ENCODE peak calls at places on chromosomes 5 and 9, in eight cellular contexts. O, S, F, M, G, V, T and Q are unnamed samples.

GRCh38 chr9:18472915-18473314 is 1.0 kb upstream of the ADAMTSL1 start:
- DNase-seq in O (no peak), S (no peak), F (peak), M (no peak), G (no peak), V (no peak), T (no peak), Q (no peak)

GRCh38 chr9:22954550-22954949 is 507.9 kb downstream of the DMRTA1 start:
- DNase-seq in O (no peak), S (no peak), F (no peak), M (no peak), G (no peak), V (no peak), T (no peak), Q (no peak)

GRCh38 chr5:81609810-81610375 is 141.0 kb downstream of the SSBP2 start:
- DNase-seq in O (no peak), S (no peak), F (peak), M (no peak), G (no peak), V (no peak), T (no peak), Q (no peak)

GRCh38 chr9:124983698-124984097 is 42.8 kb upstream of the GOLGA1 start:
- DNase-seq in O (no peak), S (no peak), F (no peak), M (no peak), G (no peak), V (no peak), T (no peak), Q (no peak)

GRCh38 chr5:78731884-78732283 is 83.3 kb upstream of the LHFPL2 start:
- DNase-seq in O (no peak), S (no peak), F (peak), M (no peak), G (no peak), V (no peak), T (no peak), Q (no peak)

GRCh38 chr5:108919591-108920326 is 172.1 kb downstream of the FER start:
- DNase-seq in O (no peak), S (no peak), F (no peak), M (no peak), G (no peak), V (peak), T (no peak), Q (peak)

GRCh38 chr5:171961117-171961516 is 45.3 kb downstream of the FBXW11 start:
- DNase-seq in O (no peak), S (no peak), F (no peak), M (no peak), G (peak), V (peak), T (no peak), Q (peak)

GRCh38 chr9:124267271-124267807 is 9.6 kb downstream of the NEK6 start:
- DNase-seq in O (peak), S (no peak), F (no peak), M (no peak), G (peak), V (no peak), T (no peak), Q (no peak)

GRCh38 chr5:32312682-32313523 is at the start of gene MTMR12:
- DNase-seq in O (peak), S (peak), F (peak), M (peak), G (peak), V (peak), T (peak), Q (peak)

GRCh38 chr9:132989414-132989996 is 11.0 kb downstream of the GFI1B start:
- DNase-seq in O (peak), S (no peak), F (no peak), M (no peak), G (no peak), V (no peak), T (no peak), Q (no peak)

GRCh38 chr5:168315416-168315990 is 24.1 kb downstream of the WWC1 start:
- DNase-seq in O (no peak), S (no peak), F (no peak), M (no peak), G (no peak), V (no peak), T (no peak), Q (no peak)

GRCh38 chr5:149680810-149681221 is 49.3 kb upstream of the PPARGC1B start:
- DNase-seq in O (no peak), S (no peak), F (no peak), M (no peak), G (peak), V (peak), T (no peak), Q (peak)

GRCh38 chr5:136686192-136686872 is 321.0 kb upstream of the TRPC7 start:
- DNase-seq in O (no peak), S (no peak), F (peak), M (no peak), G (no peak), V (no peak), T (peak), Q (no peak)

GRCh38 chr5:133848306-133848924 is 120.0 kb downstream of the C5orf15 start:
- DNase-seq in O (no peak), S (no peak), F (no peak), M (no peak), G (no peak), V (no peak), T (no peak), Q (no peak)

GRCh38 chr5:110852053-110852452 is 113.2 kb downstream of the SLC25A46 start:
- DNase-seq in O (no peak), S (no peak), F (no peak), M (no peak), G (no peak), V (no peak), T (no peak), Q (no peak)

GRCh38 chr9:87766697-87767096 is 40.8 kb downstream of the CTSL start:
- DNase-seq in O (no peak), S (no peak), F (peak), M (no peak), G (no peak), V (no peak), T (no peak), Q (no peak)

GRCh38 chr5:92944903-92945629 is 636.0 kb downstream of the NR2F1-AS1 start:
- DNase-seq in O (no peak), S (no peak), F (no peak), M (no peak), G (peak), V (no peak), T (no peak), Q (no peak)

GRCh38 chr5:43041669-43042175 is 1.6 kb upstream of the ANXA2R start:
- DNase-seq in O (no peak), S (peak), F (peak), M (peak), G (peak), V (no peak), T (peak), Q (no peak)

GRCh38 chr5:158267228-158267627 is 408.3 kb upstream of the CLINT1 start:
- DNase-seq in O (no peak), S (no peak), F (no peak), M (no peak), G (no peak), V (no peak), T (no peak), Q (no peak)

GRCh38 chr9:115291841-115292240 is 173.9 kb upstream of the TNC start:
- DNase-seq in O (no peak), S (no peak), F (peak), M (no peak), G (no peak), V (no peak), T (no peak), Q (no peak)

GRCh38 chr5:1438871-1439270 is 6.4 kb downstream of the SLC6A3 start:
- DNase-seq in O (no peak), S (no peak), F (no peak), M (no peak), G (no peak), V (no peak), T (no peak), Q (no peak)

GRCh38 chr5:123438902-123439301 is 15.7 kb upstream of the CEP120 start:
- DNase-seq in O (no peak), S (no peak), F (no peak), M (no peak), G (no peak), V (no peak), T (no peak), Q (no peak)

GRCh38 chr9:127980056-127980705 is 608 bp downstream of the EEIG1 start:
- DNase-seq in O (peak), S (no peak), F (peak), M (peak), G (no peak), V (peak), T (peak), Q (no peak)

GRCh38 chr5:31771500-31771899 is 132.6 kb downstream of the PDZD2 start:
- DNase-seq in O (no peak), S (no peak), F (no peak), M (no peak), G (no peak), V (no peak), T (no peak), Q (peak)

GRCh38 chr9:33921967-33922895 is 105.3 kb downstream of the UBE2R2 start:
- DNase-seq in O (no peak), S (no peak), F (peak), M (no peak), G (no peak), V (peak), T (peak), Q (no peak)

GRCh38 chr9:68955281-68955680 is 58.6 kb downstream of the PRKACG start:
- DNase-seq in O (no peak), S (no peak), F (no peak), M (no peak), G (no peak), V (no peak), T (no peak), Q (no peak)

GRCh38 chr5:135246923-135247795 is 151.9 kb downstream of the MACROH2A1 start:
- DNase-seq in O (no peak), S (no peak), F (peak), M (no peak), G (peak), V (no peak), T (no peak), Q (no peak)

GRCh38 chr9:125821078-125821477 is 73.9 kb downstream of the PBX3 start:
- DNase-seq in O (no peak), S (no peak), F (no peak), M (no peak), G (no peak), V (no peak), T (no peak), Q (no peak)

GRCh38 chr5:78527054-78527884 is 121.3 kb downstream of the LHFPL2 start:
- DNase-seq in O (peak), S (no peak), F (peak), M (no peak), G (peak), V (no peak), T (no peak), Q (no peak)

GRCh38 chr5:149012350-149012749 is 50.5 kb downstream of the SH3TC2 start:
- DNase-seq in O (no peak), S (no peak), F (peak), M (no peak), G (no peak), V (no peak), T (peak), Q (no peak)

GRCh38 chr9:98502311-98502975 is 206.3 kb downstream of the GABBR2 start:
- DNase-seq in O (no peak), S (no peak), F (peak), M (no peak), G (no peak), V (no peak), T (no peak), Q (no peak)